ENCODE peak calls at places on chromosomes 11 and 22, in six cellular contexts. L is suprapubic skin; E is CD8-positive, alpha-beta T cell; G is astrocyte of the spinal cord; D is CD4-positive, alpha-beta T cell; B is heart left ventricle. F is an unnamed sample.

GRCh38 chr22:49687786-49688515 is 139.7 kb downstream of the BRD1 start:
- DNase-seq in L (peak; percentile 72), E (peak; percentile 41), G (no peak), D (no peak), B (no peak), F (no peak)

GRCh38 chr11:65381721-65382035 is 768 bp downstream of the SLC25A45 start:
- DNase-seq in L (no peak), E (no peak), G (peak; percentile 73), D (no peak), B (peak; percentile 80), F (no peak)

GRCh38 chr11:114610550-114610949 is 15.0 kb upstream of the NXPE4 start:
- DNase-seq in L (no peak), E (no peak), G (no peak), D (no peak), B (no peak), F (no peak)

GRCh38 chr11:4479676-4480075 is 2.8 kb upstream of the OR52K1 start:
- DNase-seq in L (no peak), E (no peak), G (no peak), D (no peak), B (no peak), F (no peak)

GRCh38 chr11:64048042-64048854 is 12.5 kb downstream of the FLRT1 start:
- DNase-seq in L (no peak), E (no peak), G (no peak), D (no peak), B (no peak), F (no peak)

GRCh38 chr11:72652871-72653615 is 21.2 kb downstream of the PDE2A start:
- DNase-seq in L (no peak), E (no peak), G (no peak), D (no peak), B (no peak), F (peak; percentile 37)

GRCh38 chr11:19615503-19615902 is 97.1 kb upstream of the NAV2 start:
- DNase-seq in L (no peak), E (no peak), G (no peak), D (no peak), B (no peak), F (no peak)

GRCh38 chr11:65261591-65262380 is at the start of gene POLA2:
- DNase-seq in L (peak; percentile 96), E (peak; percentile 98), G (peak; percentile 96), D (peak; percentile 92), B (peak; percentile 95), F (peak; percentile 89)

GRCh38 chr11:27863637-27864036 is 163.4 kb upstream of the BDNF start:
- DNase-seq in L (no peak), E (no peak), G (no peak), D (no peak), B (no peak), F (no peak)

GRCh38 chr11:19404787-19405186 is 164.0 kb upstream of the E2F8 start:
- DNase-seq in L (no peak), E (no peak), G (no peak), D (no peak), B (no peak), F (no peak)

GRCh38 chr11:69094915-69095290 is 46.2 kb downstream of the TPCN2 start:
- DNase-seq in L (no peak), E (no peak), G (no peak), D (no peak), B (no peak), F (no peak)

GRCh38 chr11:14418801-14419417 is 59.9 kb upstream of the RRAS2 start:
- DNase-seq in L (no peak), E (no peak), G (no peak), D (no peak), B (no peak), F (no peak)

GRCh38 chr11:122727101-122727929 is 71.8 kb downstream of the UBASH3B start:
- DNase-seq in L (no peak), E (peak; percentile 67), G (no peak), D (peak; percentile 11), B (no peak), F (no peak)

GRCh38 chr11:62137276-62137861 is 13.6 kb downstream of the INCENP start:
- DNase-seq in L (no peak), E (no peak), G (no peak), D (no peak), B (no peak), F (no peak)

GRCh38 chr11:111526501-111526900 is 11.9 kb downstream of the HOATZ start:
- DNase-seq in L (no peak), E (no peak), G (peak; percentile 72), D (no peak), B (no peak), F (no peak)

GRCh38 chr11:64745523-64746328 is 1.8 kb upstream of the RASGRP2 start:
- DNase-seq in L (peak; percentile 90), E (peak; percentile 91), G (peak; percentile 56), D (peak; percentile 67), B (peak; percentile 97), F (no peak)

GRCh38 chr11:47179655-47179991 is 2.9 kb upstream of the ARFGAP2 start:
- DNase-seq in L (no peak), E (no peak), G (no peak), D (no peak), B (no peak), F (peak; percentile 33)

GRCh38 chr11:1323779-1324178 is 14.3 kb upstream of the TOLLIP start:
- DNase-seq in L (no peak), E (peak; percentile 5), G (no peak), D (no peak), B (no peak), F (no peak)

GRCh38 chr22:49211176-49211575 is 616.5 kb downstream of the BRD1 start:
- DNase-seq in L (peak; percentile 21), E (peak; percentile 9), G (no peak), D (no peak), B (peak; percentile 18), F (no peak)

GRCh38 chr11:10304495-10305261 is at the start of gene ADM:
- DNase-seq in L (peak; percentile 94), E (peak; percentile 55), G (peak; percentile 96), D (no peak), B (peak; percentile 90), F (peak; percentile 69)

GRCh38 chr11:86497310-86497709 is 122.6 kb downstream of the CCDC81 start:
- DNase-seq in L (no peak), E (no peak), G (peak; percentile 66), D (no peak), B (no peak), F (no peak)

GRCh38 chr11:69734841-69735240 is 31.0 kb upstream of the FGF19 start:
- DNase-seq in L (no peak), E (no peak), G (no peak), D (no peak), B (no peak), F (no peak)

DNA sequence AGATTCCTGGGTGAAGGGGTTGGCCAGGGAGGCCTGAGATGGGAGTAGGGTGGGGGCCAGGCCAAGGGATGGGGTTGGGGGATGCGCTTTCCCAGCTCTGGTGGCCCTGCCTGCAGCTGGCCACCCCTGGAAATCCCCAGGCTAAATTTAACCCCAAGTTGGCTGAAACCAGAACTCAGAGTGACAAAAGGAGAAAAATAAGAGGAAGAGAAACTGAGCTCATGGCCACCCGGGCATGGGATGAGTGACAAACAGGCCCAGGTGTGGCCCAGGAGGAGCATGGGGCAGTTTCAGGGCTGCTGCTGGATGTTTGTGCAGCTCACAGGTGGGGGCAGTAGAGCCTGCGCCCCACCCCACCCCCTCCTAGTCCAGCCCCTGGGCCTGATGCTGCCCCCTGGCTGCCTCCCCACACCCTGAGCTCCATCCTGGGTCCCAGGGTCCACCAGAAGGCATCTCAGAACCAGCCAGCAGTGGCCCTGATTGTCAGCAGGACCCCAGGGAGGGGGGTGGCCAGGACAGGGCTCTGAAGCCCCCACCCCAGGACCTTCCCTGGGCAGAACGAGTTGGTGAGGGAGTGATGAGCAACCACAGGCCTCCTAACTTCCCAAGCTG is 48.0 kb downstream of the IGLL5 start:
- DNase-seq in L (no peak), E (no peak), G (no peak), D (no peak), B (no peak), F (no peak)
- TF ChIP-seq CTCF in L (no peak), E (no peak), G (no peak), D (no peak), B (no peak), F (no peak)

GRCh38 chr11:125341676-125342075 is 154.4 kb downstream of the FEZ1 start:
- DNase-seq in L (no peak), E (no peak), G (no peak), D (no peak), B (no peak), F (no peak)

GRCh38 chr11:125343732-125344131 is 152.3 kb downstream of the FEZ1 start:
- DNase-seq in L (no peak), E (no peak), G (peak; percentile 56), D (no peak), B (peak; percentile 24), F (no peak)

GRCh38 chr11:125342281-125342980 is 153.6 kb downstream of the FEZ1 start:
- DNase-seq in L (no peak), E (no peak), G (no peak), D (no peak), B (no peak), F (no peak)

GRCh38 chr11:125344846-125345705 is 151.0 kb downstream of the FEZ1 start:
- DNase-seq in L (no peak), E (no peak), G (no peak), D (no peak), B (peak; percentile 29), F (no peak)

DNA sequence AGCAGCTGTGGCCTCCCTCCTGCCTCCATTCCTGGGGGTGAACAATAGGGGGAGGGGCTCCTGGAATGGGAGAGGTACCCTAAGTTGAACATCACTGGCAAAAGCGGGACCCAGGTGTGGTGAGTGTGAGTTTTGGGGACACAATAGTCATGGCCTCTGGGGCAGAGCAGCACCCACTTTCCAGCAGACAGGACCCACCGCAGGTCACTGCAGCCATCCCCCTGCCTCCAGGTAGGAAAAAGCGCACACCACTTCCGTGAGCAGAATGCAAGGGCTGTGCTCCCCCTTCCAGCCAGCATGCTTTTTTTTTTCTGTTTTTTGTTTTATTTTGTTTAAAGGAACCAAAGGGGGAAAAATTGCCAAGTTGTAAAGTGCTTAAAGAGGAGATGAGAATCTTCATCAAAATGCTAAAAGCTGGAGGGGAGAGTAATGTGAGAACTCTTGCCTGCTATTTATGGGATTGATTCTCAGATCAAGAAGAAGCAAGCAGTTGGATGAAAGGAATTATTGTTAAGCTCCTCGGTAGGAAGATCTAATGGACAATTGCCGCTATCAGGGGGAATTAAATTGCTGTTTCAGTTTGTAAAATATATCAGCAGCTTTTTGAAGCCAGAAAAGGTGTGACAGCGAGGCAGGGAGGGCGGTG is 152.9 kb downstream of the FEZ1 start:
- DNase-seq in L (no peak), E (no peak), G (no peak), D (no peak), B (no peak), F (no peak)
- TF ChIP-seq CTCF in L (no peak), E (no peak), G (no peak), D (no peak), B (no peak), F (no peak)

DNA sequence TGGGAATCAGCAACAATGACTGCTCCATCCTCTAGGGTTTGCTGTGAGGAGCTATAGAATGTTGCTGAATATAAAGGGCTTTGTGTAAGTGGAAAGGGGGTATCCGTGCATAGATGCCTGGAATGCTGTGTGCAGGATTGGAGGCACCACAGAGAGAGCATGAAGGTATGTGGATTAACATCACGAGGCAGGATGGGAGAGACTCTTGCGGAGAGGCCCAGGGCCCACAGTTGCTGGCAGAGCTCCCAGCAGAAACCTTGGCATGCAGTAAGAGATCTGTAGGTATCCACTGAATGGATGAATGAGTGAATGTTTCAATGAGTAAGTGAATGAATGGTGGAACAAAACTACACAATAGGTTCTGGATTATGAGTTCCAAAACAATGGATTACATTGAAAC is 298.6 kb upstream of the DDI1 start:
- DNase-seq in L (no peak), E (no peak), G (no peak), D (no peak), B (peak; percentile 29), F (no peak)
- TF ChIP-seq CTCF in L (no peak), E (no peak), G (no peak), D (no peak), B (no peak), F (no peak)

GRCh38 chr22:20016734-20017621 is at the start of gene ARVCF:
- DNase-seq in L (peak; percentile 96), E (peak; percentile 95), G (peak; percentile 87), D (peak; percentile 90), B (peak; percentile 94), F (peak; percentile 87)
- TF ChIP-seq CTCF in L (no peak), E (no peak), G (no peak), D (peak; percentile 6), B (no peak), F (peak; percentile 19)